ENCODE peak calls at places on chromosome 13, in eight cellular contexts. Q is PC-9; H is sigmoid colon; I is nephron progenitor cell; N is GM23338; F is CD4-positive, alpha-beta T cell; L is chondrocyte; W is gastrocnemius medialis. C is an unnamed sample.
A peak's percentile ranks its signal among the peaks of the same experiment; 100 is the strongest.

GRCh38 chr13:90918551-90918950 is 428.9 kb upstream of the MIR17HG start:
- DNase-seq in Q (no peak), H (no peak), I (no peak), N (no peak), F (no peak), L (no peak), W (no peak), C (no peak)

GRCh38 chr13:95698047-95698749 is 21.3 kb downstream of the DNAJC3 start:
- DNase-seq in Q (no peak), H (no peak), I (no peak), N (peak; percentile 46), F (no peak), L (no peak), W (peak; percentile 11), C (no peak)

GRCh38 chr13:78398743-78399410 is 204.5 kb downstream of the POU4F1 start:
- DNase-seq in Q (no peak), H (no peak), I (no peak), N (no peak), F (no peak), L (no peak), W (no peak), C (peak; percentile 39)

GRCh38 chr13:79528356-79528755 is 47.4 kb downstream of the NDFIP2 start:
- DNase-seq in Q (no peak), H (no peak), I (no peak), N (no peak), F (no peak), L (no peak), W (no peak), C (no peak)

GRCh38 chr13:36986462-36987240 is 12.5 kb downstream of the ALG5 start:
- DNase-seq in Q (no peak), H (no peak), I (no peak), N (no peak), F (no peak), L (no peak), W (no peak), C (no peak)

GRCh38 chr13:41006951-41007350 is 12.2 kb downstream of the ELF1 start:
- DNase-seq in Q (no peak), H (no peak), I (no peak), N (no peak), F (no peak), L (no peak), W (no peak), C (no peak)

GRCh38 chr13:82963466-82963865 is 918.8 kb downstream of the SLITRK1 start:
- DNase-seq in Q (no peak), H (no peak), I (no peak), N (no peak), F (no peak), L (no peak), W (no peak), C (no peak)

GRCh38 chr13:65582160-65582559 is 1648.0 kb downstream of the PCDH9 start:
- DNase-seq in Q (no peak), H (no peak), I (no peak), N (peak; percentile 4), F (no peak), L (no peak), W (no peak), C (no peak)

GRCh38 chr13:28753208-28753892 is 34.6 kb upstream of the SLC46A3 start:
- DNase-seq in Q (peak; percentile 79), H (peak; percentile 76), I (no peak), N (peak; percentile 86), F (no peak), L (no peak), W (no peak), C (no peak)

GRCh38 chr13:28753946-28754345 is 35.2 kb upstream of the SLC46A3 start:
- DNase-seq in Q (no peak), H (no peak), I (no peak), N (no peak), F (no peak), L (no peak), W (no peak), C (no peak)

GRCh38 chr13:28751210-28751935 is 32.6 kb upstream of the SLC46A3 start:
- DNase-seq in Q (no peak), H (no peak), I (no peak), N (peak; percentile 24), F (no peak), L (no peak), W (no peak), C (no peak)

GRCh38 chr13:28755546-28755870 is 36.7 kb upstream of the SLC46A3 start:
- DNase-seq in Q (no peak), H (no peak), I (no peak), N (no peak), F (no peak), L (no peak), W (no peak), C (no peak)

DNA sequence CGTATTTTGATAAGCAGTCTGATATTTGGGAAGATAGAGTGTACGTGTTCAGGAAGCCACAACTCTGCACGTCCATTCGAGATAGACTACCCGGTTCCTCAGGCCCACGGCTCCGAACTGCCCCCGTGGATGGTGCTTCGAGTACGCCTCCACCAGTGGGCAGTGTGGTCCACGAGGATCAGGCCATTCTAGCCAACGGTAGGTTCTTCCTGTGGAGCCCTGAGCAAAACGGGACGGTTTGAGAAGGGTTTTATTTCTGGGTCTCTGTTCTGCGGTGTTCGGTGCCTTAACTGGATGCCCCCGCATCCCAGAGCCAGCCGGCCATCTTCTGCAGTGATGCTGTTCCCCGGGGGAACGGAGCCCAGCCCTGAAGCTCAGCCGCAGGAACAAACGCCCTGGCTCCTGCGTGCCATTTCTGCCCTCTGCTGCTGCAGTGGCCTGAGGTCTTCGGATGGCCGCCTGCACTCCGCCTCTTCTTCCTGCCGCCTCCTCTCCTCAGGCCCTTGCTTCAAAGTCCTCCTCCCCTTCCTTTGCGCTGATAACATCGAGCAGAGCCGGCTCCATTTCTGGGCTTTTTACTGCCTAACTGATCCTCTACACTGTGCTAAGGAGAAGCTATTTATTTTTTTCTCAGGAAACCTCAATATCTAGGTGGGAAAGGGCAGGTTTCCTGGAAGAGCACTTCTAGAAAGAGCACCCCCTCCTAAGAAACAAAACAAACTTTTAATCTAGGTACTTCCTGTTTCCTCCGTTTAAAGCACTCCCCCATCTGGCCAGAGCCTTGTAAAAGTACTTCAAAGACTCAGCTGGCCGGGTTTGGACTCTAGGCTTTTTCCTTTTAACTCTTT is 36.2 kb upstream of the SLC46A3 start:
- DNase-seq in Q (no peak), H (no peak), I (no peak), N (peak; percentile 71), F (no peak), L (no peak), W (no peak), C (no peak)
- TF ChIP-seq CTCF in Q (no peak), H (no peak), I (no peak), N (peak; percentile 53), F (no peak), L (peak; percentile 37), W (no peak), C (no peak)

DNA sequence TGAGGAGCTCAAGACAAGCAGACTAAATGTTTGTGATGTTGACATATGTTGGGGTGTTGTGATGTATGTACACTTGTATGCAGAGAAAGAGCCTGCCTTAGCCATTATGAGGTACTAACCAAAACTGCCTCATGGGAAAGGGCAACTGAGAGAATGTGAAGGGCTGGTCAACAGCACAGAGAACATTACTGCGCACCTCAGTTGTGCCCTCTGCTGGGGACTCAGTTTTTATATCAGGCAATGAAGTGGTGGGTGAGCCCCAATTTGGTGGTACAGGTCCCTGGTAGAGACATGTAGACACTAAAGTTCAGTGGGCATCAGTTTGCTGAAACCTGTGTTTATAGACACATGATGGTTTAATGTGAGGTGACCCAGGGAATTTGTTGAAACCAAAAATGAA is 286.9 kb downstream of the DCT start:
- DNase-seq in Q (no peak), H (no peak), I (peak; percentile 34), N (peak; percentile 63), F (no peak), L (no peak), W (no peak), C (no peak)
- TF ChIP-seq CTCF in Q (peak; percentile 52), H (no peak), I (peak; percentile 34), N (peak; percentile 77), F (no peak), L (peak; percentile 69), W (no peak), C (peak; percentile 30)

GRCh38 chr13:33816912-33817311 is 1.0 kb upstream of the RFC3 start:
- DNase-seq in Q (no peak), H (no peak), I (no peak), N (no peak), F (no peak), L (no peak), W (no peak), C (no peak)

GRCh38 chr13:33815011-33815550 is 2.9 kb upstream of the RFC3 start:
- DNase-seq in Q (no peak), H (no peak), I (no peak), N (no peak), F (no peak), L (no peak), W (no peak), C (no peak)

GRCh38 chr13:33817513-33817842 is 471 bp upstream of the RFC3 start:
- DNase-seq in Q (no peak), H (no peak), I (no peak), N (peak; percentile 3), F (no peak), L (no peak), W (no peak), C (no peak)

DNA sequence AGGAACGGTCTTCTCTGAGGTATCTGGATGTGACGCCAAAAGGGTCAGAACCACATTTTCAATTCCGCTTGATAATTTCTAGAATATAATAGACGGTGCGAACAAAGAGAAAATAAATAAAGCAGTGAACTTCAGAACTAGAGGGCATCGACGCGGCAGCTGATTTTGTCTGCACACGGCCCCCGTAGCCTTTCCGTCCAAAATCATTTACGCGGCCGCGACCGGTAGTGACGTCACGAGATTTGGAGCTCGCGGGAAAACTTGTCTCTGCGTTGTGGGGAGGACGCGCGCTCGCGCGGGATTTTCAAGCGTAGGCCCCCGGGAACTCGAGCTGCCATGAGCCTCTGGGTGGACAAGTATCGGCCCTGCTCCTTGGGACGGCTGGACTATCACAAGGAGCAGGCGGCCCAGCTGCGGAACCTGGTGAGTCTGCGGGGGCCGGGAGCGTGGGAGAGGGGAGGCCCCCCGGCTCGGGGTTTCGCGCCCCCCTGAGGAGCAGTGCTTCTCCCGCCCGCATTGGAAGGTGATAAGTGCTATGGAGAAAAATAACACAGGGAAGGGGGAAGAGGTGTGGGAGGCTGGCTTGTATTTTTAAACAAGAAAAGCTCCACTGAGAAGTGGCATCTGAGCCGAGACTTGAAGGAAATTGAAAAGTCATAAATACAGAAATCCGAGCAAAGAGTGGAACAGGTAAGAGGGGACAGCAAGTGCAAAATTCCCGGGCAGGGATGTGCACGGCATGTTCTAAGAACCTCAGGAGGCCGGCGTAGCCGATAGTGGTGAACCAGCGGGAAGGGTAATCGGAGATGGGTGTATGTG is at the start of gene RFC3:
- DNase-seq in Q (peak; percentile 86), H (peak; percentile 97), I (peak; percentile 87), N (peak; percentile 95), F (peak; percentile 82), L (peak; percentile 96), W (peak; percentile 75), C (peak; percentile 90)
- TF ChIP-seq CTCF in Q (no peak), H (no peak), I (no peak), N (no peak), F (no peak), L (peak; percentile 25), W (peak; percentile 20), C (no peak)

GRCh38 chr13:29563941-29564340 is 31.5 kb downstream of the SLC7A1 start:
- DNase-seq in Q (no peak), H (no peak), I (no peak), N (no peak), F (no peak), L (no peak), W (no peak), C (no peak)

GRCh38 chr13:29566206-29566605 is 29.3 kb downstream of the SLC7A1 start:
- DNase-seq in Q (no peak), H (no peak), I (no peak), N (no peak), F (no peak), L (no peak), W (no peak), C (no peak)

GRCh38 chr13:29562762-29563161 is 32.7 kb downstream of the SLC7A1 start:
- DNase-seq in Q (no peak), H (no peak), I (no peak), N (no peak), F (no peak), L (no peak), W (no peak), C (no peak)

GRCh38 chr13:29566864-29567263 is 28.6 kb downstream of the SLC7A1 start:
- DNase-seq in Q (no peak), H (no peak), I (no peak), N (no peak), F (no peak), L (no peak), W (no peak), C (no peak)

DNA sequence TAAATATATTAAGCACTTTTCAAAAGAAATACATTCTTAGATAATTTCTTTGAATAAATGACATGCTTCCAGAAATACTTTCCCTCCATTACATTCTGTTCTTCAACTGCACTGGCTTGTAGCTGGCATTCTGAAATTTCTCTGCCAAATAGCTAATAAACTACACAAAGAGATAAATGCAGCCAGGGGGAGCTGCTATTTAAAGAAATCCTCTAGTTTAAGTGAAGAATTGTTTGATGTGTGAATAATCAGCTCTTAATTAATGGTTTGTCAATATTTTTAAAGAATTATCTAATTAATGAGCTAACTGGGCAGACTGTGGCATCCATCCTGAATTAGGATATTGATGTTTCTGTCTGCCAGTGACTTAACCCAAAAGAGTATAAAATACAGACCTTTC is 30.7 kb downstream of the SLC7A1 start:
- DNase-seq in Q (no peak), H (no peak), I (no peak), N (no peak), F (no peak), L (no peak), W (no peak), C (no peak)
- TF ChIP-seq CTCF in Q (no peak), H (no peak), I (no peak), N (no peak), F (no peak), L (peak; percentile 72), W (no peak), C (no peak)

C was measured in GM10248.